ENCODE peak calls at places on chromosomes 3 and 15, in four cellular contexts. B, J, F and W are unnamed samples.
A peak's percentile ranks its signal among the peaks of the same experiment; 100 is the strongest.

GRCh38 chr3:72347819-72348319 is 500.4 kb downstream of the SHQ1 start:
- DNase-seq in F (peak; percentile 75), B (peak; percentile 77), J (peak; percentile 83), W (peak; percentile 44)

GRCh38 chr3:42497009-42497731 is 5.3 kb upstream of the VIPR1 start:
- DNase-seq in F (peak; percentile 63), J (no peak), B (no peak), W (no peak)

GRCh38 chr3:108959017-108959416 is 5.3 kb upstream of the GUCA1C start:
- DNase-seq in B (no peak), F (no peak), J (no peak), W (no peak)

GRCh38 chr15:53918180-53919079 is 59.8 kb upstream of the UNC13C start:
- DNase-seq in B (no peak), J (no peak), F (no peak), W (no peak)

GRCh38 chr3:108835101-108835500 is 12.5 kb downstream of the TRAT1 start:
- DNase-seq in B (no peak), J (no peak), F (no peak), W (no peak)

GRCh38 chr15:47486051-47486450 is 231.3 kb upstream of the SEMA6D start:
- DNase-seq in J (no peak), F (no peak), B (no peak), W (no peak)

GRCh38 chr3:98457543-98457942 is 5.5 kb upstream of the OR5K1 start:
- DNase-seq in F (no peak), J (no peak), B (no peak), W (no peak)

GRCh38 chr3:22684739-22685138 is 518.4 kb upstream of the UBE2E2 start:
- DNase-seq in B (peak; percentile 36), F (no peak), J (no peak), W (no peak)

GRCh38 chr3:25603703-25604102 is 61.0 kb downstream of the TOP2B start:
- DNase-seq in J (no peak), B (no peak), F (no peak), W (no peak)

GRCh38 chr15:43775411-43775965 is 1.3 kb downstream of the ELL3 start:
- DNase-seq in J (peak; percentile 73), F (peak; percentile 62), B (peak; percentile 45), W (no peak)

GRCh38 chr15:51048308-51048707 is 46.4 kb downstream of the TNFAIP8L3 start:
- DNase-seq in J (no peak), B (no peak), F (no peak), W (no peak)

GRCh38 chr3:177300039-177300833 is 103.0 kb upstream of the TBL1XR1 start:
- DNase-seq in F (no peak), J (no peak), B (no peak), W (peak; percentile 4)

GRCh38 chr3:47443611-47443995 is 32.1 kb downstream of the SCAP start:
- DNase-seq in J (no peak), B (no peak), F (no peak), W (no peak)

GRCh38 chr15:76289582-76289981 is 21.7 kb downstream of the ETFA start:
- DNase-seq in F (no peak), B (no peak), J (no peak), W (no peak)

GRCh38 chr3:138862531-138862923 is 27.8 kb upstream of the PIK3CB start:
- DNase-seq in B (no peak), J (no peak), F (peak; percentile 41), W (no peak)

GRCh38 chr3:71226565-71227281 is 356.8 kb downstream of the FOXP1 start:
- DNase-seq in B (peak; percentile 72), F (no peak), J (peak; percentile 51), W (no peak)

GRCh38 chr15:50315814-50316630 is 39.0 kb downstream of the GABPB1 start:
- DNase-seq in B (no peak), F (no peak), J (no peak), W (peak; percentile 10)

GRCh38 chr15:86432861-86433260 is 353.2 kb downstream of the AGBL1 start:
- DNase-seq in J (no peak), B (peak; percentile 15), F (no peak), W (no peak)

GRCh38 chr3:194269610-194270145 is 81.5 kb downstream of the CPN2 start:
- DNase-seq in F (peak; percentile 82), B (peak; percentile 96), J (peak; percentile 83), W (no peak)

GRCh38 chr3:43755511-43756200 is 64.9 kb downstream of the ABHD5 start:
- DNase-seq in B (no peak), F (no peak), J (no peak), W (no peak)

GRCh38 chr3:159174715-159175390 is 373.0 kb downstream of the MFSD1 start:
- DNase-seq in B (no peak), F (peak; percentile 47), J (no peak), W (no peak)

GRCh38 chr3:177201707-177202397 is 4.6 kb upstream of the TBL1XR1 start:
- DNase-seq in J (no peak), F (no peak), B (no peak), W (peak; percentile 8)

GRCh38 chr3:170865209-170866094 is 4.5 kb downstream of the RPL22L1 start:
- DNase-seq in J (no peak), B (no peak), F (no peak), W (no peak)

GRCh38 chr15:62608369-62608768 is 434.2 kb upstream of the TPM1 start:
- DNase-seq in F (no peak), J (no peak), B (no peak), W (no peak)

GRCh38 chr15:62605292-62605691 is 437.3 kb upstream of the TPM1 start:
- DNase-seq in B (no peak), F (no peak), J (no peak), W (no peak)

GRCh38 chr15:62607643-62608042 is 434.9 kb upstream of the TPM1 start:
- DNase-seq in B (no peak), F (no peak), J (no peak), W (peak; percentile 23)

GRCh38 chr15:62603757-62604156 is 438.7 kb upstream of the C2CD4B start:
- DNase-seq in F (peak; percentile 16), J (no peak), B (no peak), W (no peak)

DNA sequence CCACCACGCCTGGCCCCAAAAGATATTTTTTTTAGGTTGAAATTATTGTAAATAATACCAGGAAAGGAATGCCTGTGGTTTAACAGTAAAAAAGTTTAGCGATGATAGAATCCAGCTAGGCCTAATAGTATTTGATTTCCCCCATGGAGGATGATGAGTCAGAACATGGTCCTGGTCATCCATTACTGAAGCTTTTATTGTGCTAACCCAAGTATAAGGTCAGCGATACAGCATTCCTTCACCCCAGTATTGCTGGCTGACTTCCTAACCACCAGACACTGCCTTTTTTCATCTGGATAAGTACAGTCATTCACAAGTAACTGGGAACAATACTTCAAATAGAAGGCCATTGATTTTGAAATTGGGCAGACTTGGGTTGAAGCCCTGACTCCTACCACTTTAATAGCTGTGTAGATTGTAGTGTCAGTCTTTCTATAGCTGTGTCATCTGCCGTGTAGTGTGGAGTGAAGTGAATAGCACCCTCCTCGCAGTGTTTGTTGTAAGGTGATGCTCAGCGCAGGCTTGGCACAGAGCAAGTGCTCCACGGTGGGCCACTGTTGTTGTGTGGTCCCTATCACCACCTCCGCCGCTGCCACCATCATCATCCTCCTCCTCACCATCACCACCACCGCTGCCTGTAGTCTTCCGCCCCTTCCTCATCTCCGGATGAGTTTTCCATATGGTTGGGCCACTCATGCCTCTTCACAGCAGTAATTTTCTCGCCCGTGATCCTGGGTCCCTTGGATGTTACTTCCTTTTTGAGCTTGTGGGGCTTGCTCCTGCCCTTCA is 436.0 kb upstream of the TPM1 start:
- DNase-seq in F (peak; percentile 37), B (no peak), J (no peak), W (peak; percentile 98)
- H3K4me3 ChIP-seq in F (no peak overlapping the region), B (no peak overlapping the region), J (no peak overlapping the region), W (no peak overlapping the region)

GRCh38 chr3:15261274-15261673 is 55.2 kb downstream of the CAPN7 start:
- DNase-seq in J (no peak), F (no peak), B (no peak), W (no peak)

GRCh38 chr3:15260531-15260930 is 54.5 kb downstream of the CAPN7 start:
- DNase-seq in J (no peak), B (no peak), F (no peak), W (no peak)

GRCh38 chr3:15262021-15262420 is 56.0 kb downstream of the CAPN7 start:
- DNase-seq in J (no peak), F (no peak), B (no peak), W (no peak)

GRCh38 chr3:15256861-15257341 is 50.9 kb downstream of the CAPN7 start:
- DNase-seq in B (no peak), J (no peak), F (no peak), W (no peak)

GRCh38 chr3:15258720-15259119 is 52.7 kb downstream of the CAPN7 start:
- DNase-seq in B (no peak), F (no peak), J (no peak), W (no peak)
- H3K4me3 ChIP-seq in B (no peak overlapping the region), F (no peak overlapping the region), J (no peak overlapping the region), W (no peak overlapping the region)

GRCh38 chr15:89723031-89723430 is 28.0 kb downstream of the MESP1 start:
- DNase-seq in F (no peak), J (no peak), B (no peak), W (no peak)
- H3K4me3 ChIP-seq in F (no peak overlapping the region), J (no peak overlapping the region), B (no peak overlapping the region), W (no peak overlapping the region)

GRCh38 chr15:66252411-66253295 is 897 bp downstream of the MEGF11 start:
- DNase-seq in J (no peak), B (peak; percentile 85), F (peak; percentile 58), W (no peak)

GRCh38 chr15:66255293-66255676 is 1.7 kb upstream of the MEGF11 start:
- DNase-seq in J (no peak), F (no peak), B (no peak), W (no peak)

GRCh38 chr15:66253643-66254363 is at the start of gene MEGF11:
- DNase-seq in J (no peak), B (peak; percentile 53), F (peak; percentile 22), W (no peak)

GRCh38 chr15:66253296-66253642 is 281 bp downstream of the MEGF11 start:
- DNase-seq in F (peak; percentile 9), J (no peak), B (no peak), W (no peak)

GRCh38 chr15:66254364-66255292 is 1.1 kb upstream of the MEGF11 start:
- DNase-seq in B (no peak), F (no peak), J (no peak), W (no peak)
- H3K4me3 ChIP-seq in B (peak overlapping the region; percentile 40), F (no peak overlapping the region), J (no peak overlapping the region), W (no peak overlapping the region)

DNA sequence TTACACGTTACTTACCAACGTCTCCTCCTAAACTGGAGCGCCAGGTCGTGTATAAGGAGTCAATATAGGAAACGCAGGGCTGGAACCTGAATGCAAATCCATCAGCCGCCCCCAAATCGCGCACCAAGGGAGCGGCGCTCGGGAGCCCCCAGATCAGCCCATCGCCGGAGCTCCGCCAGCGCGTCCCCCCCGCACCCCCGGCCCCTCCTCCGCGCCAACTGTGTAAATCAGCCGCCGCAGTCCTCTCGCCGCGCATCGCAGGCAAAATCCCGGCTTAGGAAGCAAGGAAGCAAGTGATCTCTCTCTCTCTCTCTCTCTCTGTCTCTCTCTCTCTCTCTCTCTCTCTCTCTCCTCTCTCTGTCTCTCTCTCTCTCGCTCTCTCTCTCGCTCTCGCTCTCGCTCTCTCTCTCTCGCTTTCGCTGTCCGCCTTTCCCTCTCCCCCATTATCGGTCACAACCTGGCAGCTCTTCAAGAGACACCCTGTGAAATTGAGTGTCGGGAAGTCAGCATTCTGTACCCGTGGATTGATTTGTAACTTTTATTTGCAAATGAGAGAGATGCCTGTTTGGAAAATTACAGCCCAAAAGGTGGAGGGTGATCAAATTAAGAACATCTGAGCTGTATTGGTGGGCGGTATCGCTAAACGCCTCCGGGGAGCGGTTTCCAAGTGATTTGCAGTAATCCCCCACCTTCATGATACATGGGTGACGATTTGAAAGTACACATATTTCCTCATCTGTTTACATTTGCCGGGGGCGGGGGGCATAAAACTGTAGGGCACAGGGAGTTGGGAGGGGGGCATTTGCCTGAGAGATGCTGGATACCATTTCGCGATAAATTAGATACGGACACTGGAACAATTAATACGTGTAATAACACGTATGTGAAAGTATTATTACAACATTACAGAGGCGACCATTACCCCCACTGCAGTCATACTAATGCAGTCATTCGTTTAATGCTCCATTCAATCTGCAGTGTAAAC is 685 bp upstream of the SLITRK3 start:
- DNase-seq in B (peak; percentile 50), J (peak; percentile 38), F (no peak), W (no peak)
- H3K4me3 ChIP-seq in B (peak overlapping the region; percentile 62), J (no peak overlapping the region), F (no peak overlapping the region), W (peak overlapping the region; percentile 38)